ENCODE peak calls at places on chromosomes 13 and 19, in seven cellular contexts. C is aorta, I is IMR-90, R is tibial artery, G is stomach, X is spleen, P is Peyer's patch. S is an unnamed sample.
A peak's percentile ranks its signal among the peaks of the same experiment; 100 is the strongest.

GRCh38 chr13:95536629-95537241 is 15.8 kb upstream of the CLDN10 start:
- DNase-seq in C (no peak), I (peak; percentile 39), G (no peak), X (no peak), P (no peak), R (no peak), S (peak; percentile 43)

GRCh38 chr19:8069116-8069973 is 16.8 kb downstream of the CCL25 start:
- DNase-seq in P (peak; percentile 60), R (no peak), X (no peak), C (no peak), G (no peak), I (no peak), S (no peak)

GRCh38 chr13:110061270-110061669 is 245.7 kb downstream of the COL4A1 start:
- DNase-seq in X (no peak), P (no peak), I (no peak), C (no peak), G (no peak), R (no peak), S (no peak)

GRCh38 chr13:48775804-48776203 is 122.1 kb downstream of the CYSLTR2 start:
- DNase-seq in G (no peak), R (no peak), C (no peak), I (peak; percentile 97), P (no peak), X (no peak), S (peak; percentile 86)

GRCh38 chr13:33349314-33349995 is 63.9 kb upstream of the STARD13 start:
- DNase-seq in R (peak; percentile 74), G (no peak), X (no peak), I (no peak), C (peak; percentile 76), P (peak; percentile 55), S (no peak)

GRCh38 chr13:21676611-21677021 is 5.7 kb downstream of the FGF9 start:
- DNase-seq in G (peak; percentile 41), P (peak; percentile 63), X (no peak), C (no peak), R (no peak), I (no peak), S (peak; percentile 62)

GRCh38 chr13:32902898-32903297 is 113.3 kb upstream of the KL start:
- DNase-seq in X (no peak), G (peak; percentile 44), C (peak; percentile 93), I (peak; percentile 23), R (peak; percentile 91), P (peak; percentile 57), S (no peak)

GRCh38 chr19:19372656-19373416 is 32.6 kb upstream of the GATAD2A start:
- DNase-seq in R (no peak), P (peak; percentile 88), C (no peak), X (peak; percentile 90), I (peak; percentile 45), G (peak; percentile 74), S (no peak)

GRCh38 chr19:22832031-22832762 is at the start of gene ZNF723:
- DNase-seq in X (no peak), C (no peak), I (no peak), R (no peak), P (no peak), G (no peak), S (no peak)

GRCh38 chr13:30585748-30586262 is 31.9 kb upstream of the USPL1 start:
- DNase-seq in I (peak; percentile 93), P (no peak), R (no peak), G (no peak), C (no peak), X (no peak), S (peak; percentile 84)

GRCh38 chr19:40280608-40281221 is 4.4 kb downstream of the AKT2 start:
- DNase-seq in P (peak; percentile 87), X (peak; percentile 66), I (no peak), R (no peak), C (peak; percentile 63), G (peak; percentile 70), S (no peak)

GRCh38 chr13:101520672-101521071 is 68.2 kb downstream of the ITGBL1 start:
- DNase-seq in I (peak; percentile 86), G (no peak), X (no peak), R (no peak), C (no peak), P (no peak), S (no peak)

GRCh38 chr13:92626274-92626673 is 600.3 kb upstream of the GPC6 start:
- DNase-seq in X (no peak), R (no peak), G (no peak), C (no peak), P (no peak), I (no peak), S (no peak)

GRCh38 chr13:98998831-98999634 is 21.2 kb upstream of the DOCK9 start:
- DNase-seq in R (no peak), X (no peak), G (no peak), P (no peak), C (no peak), I (no peak), S (no peak)

GRCh38 chr19:2695288-2695866 is 7.1 kb downstream of the GNG7 start:
- DNase-seq in X (peak; percentile 76), G (no peak), P (no peak), C (no peak), R (no peak), I (no peak), S (peak; percentile 12)

GRCh38 chr13:57632276-57633140 is 964 bp downstream of the PCDH17 start:
- DNase-seq in I (no peak), C (peak; percentile 78), P (no peak), R (peak; percentile 63), X (peak; percentile 72), G (no peak), S (peak; percentile 53)

GRCh38 chr19:13843104-13843921 is 33.6 kb upstream of the NANOS3 start:
- DNase-seq in I (peak; percentile 47), G (peak; percentile 78), P (peak; percentile 71), X (peak; percentile 84), C (peak; percentile 88), R (peak; percentile 85), S (peak; percentile 74)

GRCh38 chr19:13839938-13840750 is 36.8 kb upstream of the NANOS3 start:
- DNase-seq in C (peak; percentile 93), X (peak; percentile 92), I (peak; percentile 51), G (peak; percentile 75), R (peak; percentile 89), P (peak; percentile 92), S (peak; percentile 40)

GRCh38 chr19:13842294-13843103 is 34.4 kb upstream of the NANOS3 start:
- DNase-seq in X (peak; percentile 93), P (peak; percentile 93), C (peak; percentile 96), G (peak; percentile 85), R (peak; percentile 94), I (peak; percentile 65), S (peak; percentile 84)

GRCh38 chr19:13840751-13841338 is 36.1 kb upstream of the NANOS3 start:
- DNase-seq in C (no peak), P (no peak), X (peak; percentile 86), R (no peak), I (no peak), G (no peak), S (no peak)

GRCh38 chr19:13841339-13842293 is 35.3 kb upstream of the NANOS3 start:
- DNase-seq in I (no peak), R (peak; percentile 86), X (peak; percentile 89), P (peak; percentile 87), C (peak; percentile 89), G (peak; percentile 78), S (no peak)
- H3K4me1 ChIP-seq in I (peaks cover 33% of the 10 kb centered on the region), R (peaks cover 14% of the 10 kb centered on the region), X (peaks cover 79% of the 10 kb centered on the region), P (peaks cover 69% of the 10 kb centered on the region), C (no peaks in the 10 kb centered on the region), G (peaks cover 81% of the 10 kb centered on the region), S (peaks cover 29% of the 10 kb centered on the region)

DNA sequence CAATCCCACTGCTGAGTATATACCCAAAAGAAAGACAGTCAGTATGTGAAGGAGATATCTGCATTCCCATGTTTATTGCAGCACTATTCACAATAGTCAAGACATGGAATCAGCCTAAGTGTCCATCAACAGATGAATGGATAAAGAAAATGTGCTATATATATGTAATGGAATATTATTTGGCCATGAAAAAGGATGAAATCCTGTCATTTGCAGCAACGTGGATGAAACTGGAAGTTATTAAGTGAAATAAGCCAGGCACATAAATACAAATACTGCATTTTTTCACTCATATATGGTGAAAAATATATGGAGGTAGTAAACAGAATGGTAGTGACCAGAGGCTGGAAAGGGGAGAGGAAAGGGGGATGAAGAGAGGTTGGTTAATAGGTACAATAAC is 188.9 kb upstream of the SERP2 start:
- DNase-seq in X (no peak), G (no peak), C (no peak), I (no peak), P (no peak), R (no peak), S (no peak)
- H3K4me3 ChIP-seq in X (no peak overlapping the region), G (no peak overlapping the region), C (no peak overlapping the region), I (no peak overlapping the region), P (no peak overlapping the region), R (no peak overlapping the region), S (no peak overlapping the region)

GRCh38 chr19:1468274-1469199 is 10.5 kb downstream of the C19orf25 start:
- DNase-seq in C (no peak), G (no peak), X (no peak), P (no peak), R (no peak), I (peak; percentile 37), S (no peak)
- H3K4me1 ChIP-seq in C (no peaks in the 10 kb centered on the region), G (peaks cover 84% of the 10 kb centered on the region), X (peaks cover 78% of the 10 kb centered on the region), P (peaks cover 75% of the 10 kb centered on the region), R (peaks cover 10% of the 10 kb centered on the region), I (peaks cover 21% of the 10 kb centered on the region), S (peaks cover 12% of the 10 kb centered on the region)

DNA sequence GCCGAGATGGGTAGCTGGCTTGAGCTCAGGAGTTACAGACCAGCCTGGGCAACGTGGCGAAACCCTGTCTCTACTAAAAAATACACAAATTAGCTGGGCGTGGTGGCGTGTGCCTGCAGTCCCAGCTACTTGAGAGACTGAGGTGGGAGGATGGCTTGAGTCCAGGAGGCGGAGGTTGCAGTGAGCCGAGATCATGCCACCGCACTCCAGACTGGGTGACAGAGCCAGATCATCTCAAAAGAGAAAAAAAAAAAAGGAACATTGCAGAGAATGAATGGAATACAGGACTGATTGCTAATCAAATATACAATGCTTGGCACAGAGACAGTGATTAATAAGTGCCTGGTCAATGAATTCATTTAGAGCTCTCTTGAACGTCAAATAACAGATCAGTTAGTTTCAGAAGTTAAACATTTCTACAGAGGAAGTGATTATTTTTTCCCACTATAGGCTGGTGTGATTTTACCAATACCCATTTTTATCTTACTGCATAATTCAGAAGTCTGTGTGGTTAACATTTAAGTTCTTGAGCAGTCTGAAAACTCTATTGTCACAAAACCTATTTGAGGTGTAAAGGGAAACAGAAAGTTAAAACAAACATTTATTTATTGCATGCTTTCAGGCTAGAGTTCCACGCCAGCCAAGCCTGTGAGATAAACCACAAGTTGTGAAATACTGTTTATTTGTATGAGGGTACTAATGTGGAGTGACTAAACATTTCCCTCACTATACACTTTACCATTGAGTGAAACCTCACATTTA is 7.7 kb upstream of the TBC1D4 start:
- DNase-seq in G (peak; percentile 35), X (no peak), R (no peak), P (no peak), C (no peak), I (peak; percentile 69), S (no peak)
- H3K4me3 ChIP-seq in G (peak overlapping the region; percentile 8), X (no peak overlapping the region), R (no peak overlapping the region), P (no peak overlapping the region), C (no peak overlapping the region), I (no peak overlapping the region), S (no peak overlapping the region)

GRCh38 chr19:49474545-49474930 is 523 bp downstream of the FLT3LG start:
- DNase-seq in G (no peak), P (no peak), C (no peak), R (no peak), I (no peak), X (no peak), S (no peak)
- H3K4me1 ChIP-seq in G (peaks cover 55% of the 10 kb centered on the region), P (peaks cover 18% of the 10 kb centered on the region), C (no peaks in the 10 kb centered on the region), R (no peaks in the 10 kb centered on the region), I (peaks cover 11% of the 10 kb centered on the region), X (peaks cover 58% of the 10 kb centered on the region), S (no peaks in the 10 kb centered on the region)

S was measured in cardiac muscle cell.